ENCODE peak calls at places on chromosomes 6 and 20, in four cellular contexts. One of them, this sample, is unnamed.

GRCh38 chr6:75775219-75775618 is 26.2 kb downstream of the MYO6 start:
- DNase-seq in tibial nerve: no peak
- DNase-seq in fibroblast of mammary gland: no peak
- DNase-seq in heart left ventricle: peak; percentile 32
- DNase-seq in this sample: no peak

GRCh38 chr6:163529605-163530004 is 115.1 kb downstream of the QKI start:
- DNase-seq in tibial nerve: no peak
- DNase-seq in fibroblast of mammary gland: peak; percentile 92
- DNase-seq in heart left ventricle: no peak
- DNase-seq in this sample: no peak

GRCh38 chr6:32609731-32610640 is 20.3 kb upstream of the HLA-DRB1 start:
- DNase-seq in tibial nerve: no peak
- DNase-seq in fibroblast of mammary gland: peak; percentile 89
- DNase-seq in heart left ventricle: peak; percentile 63
- DNase-seq in this sample: no peak

GRCh38 chr20:61643631-61644386 is 391.7 kb downstream of the CDH4 start:
- DNase-seq in tibial nerve: peak; percentile 23
- DNase-seq in fibroblast of mammary gland: peak; percentile 16
- DNase-seq in heart left ventricle: peak; percentile 58
- DNase-seq in this sample: no peak

GRCh38 chr20:62367136-62367482 is at the start of gene LAMA5:
- DNase-seq in tibial nerve: no peak
- DNase-seq in fibroblast of mammary gland: no peak
- DNase-seq in heart left ventricle: peak; percentile 77
- DNase-seq in this sample: no peak

GRCh38 chr6:32852844-32853540 is 512 bp downstream of the TAP1 start:
- DNase-seq in tibial nerve: no peak
- DNase-seq in fibroblast of mammary gland: peak; percentile 21
- DNase-seq in heart left ventricle: peak; percentile 63
- DNase-seq in this sample: no peak

GRCh38 chr6:170296746-170297576 is 6.1 kb upstream of the DLL1 start:
- DNase-seq in tibial nerve: no peak
- DNase-seq in fibroblast of mammary gland: no peak
- DNase-seq in heart left ventricle: no peak
- DNase-seq in this sample: peak; percentile 86

GRCh38 chr6:34791164-34791841 is 580 bp upstream of the BLTP3A start:
- DNase-seq in tibial nerve: no peak
- DNase-seq in fibroblast of mammary gland: peak; percentile 30
- DNase-seq in heart left ventricle: peak; percentile 63
- DNase-seq in this sample: no peak

GRCh38 chr6:44312901-44313788 is at the start of gene AARS2:
- DNase-seq in tibial nerve: peak; percentile 64
- DNase-seq in fibroblast of mammary gland: peak; percentile 82
- DNase-seq in heart left ventricle: peak; percentile 89
- DNase-seq in this sample: no peak

GRCh38 chr6:100115702-100116101 is 121.7 kb upstream of the MCHR2 start:
- DNase-seq in tibial nerve: no peak
- DNase-seq in fibroblast of mammary gland: no peak
- DNase-seq in heart left ventricle: no peak
- DNase-seq in this sample: no peak

GRCh38 chr6:168258795-168259194 is 60.8 kb downstream of the DACT2 start:
- DNase-seq in tibial nerve: no peak
- DNase-seq in fibroblast of mammary gland: no peak
- DNase-seq in heart left ventricle: no peak
- DNase-seq in this sample: no peak

GRCh38 chr20:1894471-1894950 is 696 bp upstream of the SIRPA start:
- DNase-seq in tibial nerve: no peak
- DNase-seq in fibroblast of mammary gland: no peak
- DNase-seq in heart left ventricle: peak; percentile 74
- DNase-seq in this sample: no peak

GRCh38 chr6:161498359-161498758 is 224.5 kb upstream of the AGPAT4 start:
- DNase-seq in tibial nerve: no peak
- DNase-seq in fibroblast of mammary gland: peak; percentile 78
- DNase-seq in heart left ventricle: no peak
- DNase-seq in this sample: no peak
- TF ChIP-seq CTCF in tibial nerve: no peak
- TF ChIP-seq CTCF in fibroblast of mammary gland: peak; percentile 46
- TF ChIP-seq CTCF in heart left ventricle: peak; percentile 31
- TF ChIP-seq CTCF in this sample: peak; percentile 40

DNA sequence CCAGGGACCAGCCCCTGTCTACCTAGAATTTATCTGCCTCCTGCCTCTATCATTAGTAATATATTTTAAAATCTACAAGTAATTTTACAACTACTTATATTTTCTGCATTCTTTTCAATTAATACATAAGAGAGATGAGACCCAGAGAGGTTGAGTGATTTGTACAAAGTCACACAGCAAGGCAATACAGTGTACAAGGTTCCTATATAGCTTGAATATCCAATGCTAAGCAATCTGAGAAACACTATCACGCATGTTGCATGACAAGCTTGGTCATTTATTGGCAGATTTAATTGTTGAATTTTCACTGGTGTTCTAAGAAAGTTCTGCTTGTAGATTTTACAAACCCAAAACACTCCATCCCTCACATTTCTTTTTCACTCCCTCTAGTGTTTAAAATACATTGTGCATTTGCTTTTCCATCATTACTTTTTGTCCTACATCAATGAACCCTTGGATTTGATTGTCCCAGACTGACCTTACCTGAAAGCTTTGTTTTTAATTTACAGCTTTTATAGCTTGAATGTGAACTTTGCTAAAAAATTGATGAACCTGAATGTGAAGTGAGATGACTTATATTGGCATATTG is 520.9 kb upstream of the CITED2 start:
- DNase-seq in tibial nerve: no peak
- DNase-seq in fibroblast of mammary gland: no peak
- DNase-seq in heart left ventricle: no peak
- DNase-seq in this sample: no peak
- TF ChIP-seq CTCF in tibial nerve: no peak
- TF ChIP-seq CTCF in fibroblast of mammary gland: peak; percentile 13
- TF ChIP-seq CTCF in heart left ventricle: no peak
- TF ChIP-seq CTCF in this sample: peak; percentile 69

DNA sequence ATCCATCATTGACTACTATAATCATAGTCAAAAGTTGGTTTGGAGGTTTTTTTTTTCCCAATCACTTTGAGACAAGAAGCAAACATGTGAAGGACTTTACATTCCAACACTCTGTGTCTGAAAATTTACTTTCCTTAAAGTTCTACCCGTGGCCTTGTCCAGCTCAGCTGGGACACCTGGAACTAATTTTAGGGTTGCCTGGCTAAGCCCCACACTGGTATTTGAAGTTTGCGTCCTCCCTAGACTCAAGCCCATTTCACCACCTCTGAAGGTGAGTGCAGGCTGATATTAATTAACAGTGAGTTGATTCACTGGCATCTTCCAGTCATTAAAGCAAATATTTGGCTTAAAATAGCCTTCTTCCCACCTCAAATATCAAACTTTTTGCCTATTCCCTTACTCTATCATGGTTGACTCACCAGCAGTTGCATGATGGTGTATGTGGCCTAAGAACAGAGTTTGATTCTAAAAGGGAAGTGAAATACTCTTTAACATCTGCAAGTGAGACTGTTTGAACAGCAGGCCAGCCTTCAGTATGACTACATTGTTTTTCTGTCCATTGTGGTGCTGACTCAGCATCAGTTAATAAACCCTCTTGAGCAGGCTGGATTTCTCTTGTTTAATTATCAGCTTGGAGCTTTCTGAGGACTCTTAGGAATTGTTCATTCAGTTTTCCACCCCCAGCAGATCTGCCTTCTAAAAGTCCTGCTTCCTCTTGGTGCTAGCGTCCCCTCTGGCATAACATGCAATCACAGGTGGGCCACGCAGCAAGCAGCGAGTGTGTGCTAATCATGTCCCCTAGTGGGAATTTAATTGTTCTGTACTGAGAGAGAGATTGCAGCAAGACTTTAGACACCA is 1.8 kb upstream of the PRDM1 start:
- DNase-seq in tibial nerve: no peak
- DNase-seq in fibroblast of mammary gland: peak; percentile 97
- DNase-seq in heart left ventricle: no peak
- DNase-seq in this sample: no peak
- TF ChIP-seq CTCF in tibial nerve: peak; percentile 14
- TF ChIP-seq CTCF in fibroblast of mammary gland: peak; percentile 74
- TF ChIP-seq CTCF in heart left ventricle: peak; percentile 19
- TF ChIP-seq CTCF in this sample: peak; percentile 57

DNA sequence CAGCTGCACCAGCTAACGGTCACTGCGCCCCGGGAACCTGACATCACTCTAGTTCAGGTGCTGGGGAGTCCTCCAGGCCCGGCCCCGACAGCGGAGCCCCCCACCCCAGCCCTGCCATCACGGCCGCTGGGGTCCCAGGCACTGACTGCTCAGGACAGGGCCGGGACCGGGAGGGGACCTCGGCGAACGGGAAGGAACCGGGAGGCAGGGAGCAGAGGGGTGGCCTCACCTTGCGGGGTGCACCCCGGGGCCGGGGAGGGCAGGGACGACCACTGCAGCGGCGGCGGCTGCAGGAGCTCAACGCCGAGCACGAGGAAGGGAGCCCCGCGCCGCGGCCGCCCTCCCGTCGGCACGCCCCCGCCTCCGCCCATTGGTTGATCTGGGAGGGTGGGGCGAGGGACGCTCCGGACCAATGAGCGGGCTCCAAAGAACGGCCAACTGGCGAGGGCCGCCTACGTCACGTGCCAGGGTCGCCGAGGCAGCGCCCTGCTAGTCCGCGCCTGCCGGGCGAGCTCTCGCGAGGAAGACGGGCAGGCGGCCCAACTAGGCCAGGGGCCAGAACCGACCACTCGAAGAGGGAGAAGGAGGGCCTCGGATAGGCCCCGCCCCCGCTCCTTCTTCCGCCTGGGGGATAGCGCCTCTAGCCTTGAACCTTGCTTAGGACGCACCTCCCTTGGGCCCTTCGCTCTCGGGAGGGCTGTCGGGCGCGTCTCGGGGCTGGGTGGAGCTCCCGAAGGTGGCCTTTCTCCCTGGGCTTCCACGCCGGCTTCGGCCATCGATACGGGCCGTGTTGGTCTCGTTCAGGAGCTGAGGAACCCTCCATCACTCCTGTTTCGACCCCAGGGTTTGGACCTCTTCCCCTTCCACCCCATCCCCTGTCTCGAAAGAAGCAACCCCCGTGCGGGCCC is at the start of gene ADISSP:
- DNase-seq in tibial nerve: peak; percentile 97
- DNase-seq in fibroblast of mammary gland: peak; percentile 96
- DNase-seq in heart left ventricle: peak; percentile 99
- DNase-seq in this sample: peak; percentile 100
- TF ChIP-seq CTCF in tibial nerve: peak; percentile 14
- TF ChIP-seq CTCF in fibroblast of mammary gland: no peak
- TF ChIP-seq CTCF in heart left ventricle: peak; percentile 24
- TF ChIP-seq CTCF in this sample: no peak

DNA sequence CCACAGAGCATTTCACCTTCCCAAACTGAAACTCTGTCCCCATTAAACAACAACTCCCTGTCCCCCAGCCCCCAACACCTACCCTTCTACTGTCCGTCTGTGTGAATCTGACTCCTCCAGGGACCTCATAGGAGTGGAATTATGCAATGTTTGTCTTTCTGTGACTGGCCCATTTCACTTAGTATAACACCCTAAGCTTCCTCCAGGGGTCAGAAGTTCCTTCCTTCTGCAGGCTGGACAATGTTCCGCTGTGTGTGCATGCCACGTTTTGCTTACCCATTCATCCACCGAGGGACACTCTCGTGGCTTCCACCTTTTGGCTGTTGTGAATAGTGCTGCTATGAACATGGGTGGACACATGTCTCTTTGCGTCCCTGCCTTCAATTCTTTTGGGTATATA is 37.6 kb upstream of the MPC1 start:
- DNase-seq in tibial nerve: no peak
- DNase-seq in fibroblast of mammary gland: peak; percentile 44
- DNase-seq in heart left ventricle: no peak
- DNase-seq in this sample: no peak
- TF ChIP-seq CTCF in tibial nerve: no peak
- TF ChIP-seq CTCF in fibroblast of mammary gland: peak; percentile 8
- TF ChIP-seq CTCF in heart left ventricle: no peak
- TF ChIP-seq CTCF in this sample: peak; percentile 67

DNA sequence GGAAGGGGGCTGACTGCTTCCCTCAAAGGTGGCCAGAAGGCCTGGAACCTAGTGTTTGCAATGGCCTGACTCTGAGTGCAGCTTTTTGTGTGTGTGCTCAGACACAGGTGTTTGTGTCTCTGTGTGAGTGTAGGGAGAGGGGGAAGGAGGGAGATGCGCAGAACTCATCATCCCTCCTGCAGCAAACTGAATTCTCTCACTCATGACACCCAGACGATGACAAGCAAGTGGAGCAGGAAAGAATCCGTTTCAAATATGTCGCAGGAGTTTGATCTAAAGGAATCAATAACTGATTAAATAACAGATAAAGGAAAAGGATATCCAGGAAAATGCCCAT is 101.4 kb downstream of the TNFAIP3 start:
- DNase-seq in tibial nerve: no peak
- DNase-seq in fibroblast of mammary gland: no peak
- DNase-seq in heart left ventricle: no peak
- DNase-seq in this sample: no peak
- TF ChIP-seq CTCF in tibial nerve: no peak
- TF ChIP-seq CTCF in fibroblast of mammary gland: no peak
- TF ChIP-seq CTCF in heart left ventricle: no peak
- TF ChIP-seq CTCF in this sample: no peak

GRCh38 chr20:55353206-55353605 is 652.1 kb downstream of the CBLN4 start:
- DNase-seq in tibial nerve: no peak
- DNase-seq in fibroblast of mammary gland: peak; percentile 68
- DNase-seq in heart left ventricle: no peak
- DNase-seq in this sample: no peak
- TF ChIP-seq CTCF in tibial nerve: no peak
- TF ChIP-seq CTCF in fibroblast of mammary gland: no peak
- TF ChIP-seq CTCF in heart left ventricle: no peak
- TF ChIP-seq CTCF in this sample: no peak

GRCh38 chr6:1388081-1388926 is 1.1 kb upstream of the FOXF2 start:
- DNase-seq in tibial nerve: no peak
- DNase-seq in fibroblast of mammary gland: no peak
- DNase-seq in heart left ventricle: no peak
- DNase-seq in this sample: no peak
- TF ChIP-seq CTCF in tibial nerve: no peak
- TF ChIP-seq CTCF in fibroblast of mammary gland: no peak
- TF ChIP-seq CTCF in heart left ventricle: no peak
- TF ChIP-seq CTCF in this sample: no peak